ENCODE peak calls at places on chromosomes 7 and 10, in five cellular contexts. Y is prostate gland, F is K562, D is spleen, B is sigmoid colon. W is an unnamed sample.

GRCh38 chr7:39952378-39952777 is 2.3 kb downstream of the CDK13 start:
- DNase-seq in B (no peak), Y (no peak), D (no peak), F (no peak), W (no peak)

GRCh38 chr10:11782793-11783557 is 40.2 kb upstream of the PROSER2 start:
- DNase-seq in F (peak), D (peak), Y (peak), B (no peak), W (no peak)

GRCh38 chr10:70266056-70266455 is 17.7 kb downstream of the NPFFR1 start:
- DNase-seq in B (no peak), F (no peak), D (no peak), Y (no peak), W (no peak)

GRCh38 chr10:68423522-68423921 is 16.4 kb upstream of the RUFY2 start:
- DNase-seq in Y (no peak), B (no peak), F (no peak), D (no peak), W (no peak)

GRCh38 chr10:43059336-43059720 is 17.5 kb upstream of the RET start:
- DNase-seq in B (no peak), D (peak), Y (no peak), F (no peak), W (no peak)

GRCh38 chr7:42661312-42661711 is 250.6 kb downstream of the C7orf25 start:
- DNase-seq in D (no peak), Y (no peak), F (no peak), B (no peak), W (no peak)

GRCh38 chr7:28102778-28103177 is 77.8 kb downstream of the JAZF1 start:
- DNase-seq in F (peak), B (peak), D (no peak), Y (no peak), W (no peak)

GRCh38 chr7:128703605-128704004 is 31.5 kb downstream of the GARIN1A start:
- DNase-seq in D (no peak), B (no peak), Y (no peak), F (no peak), W (no peak)

GRCh38 chr7:151616443-151617213 is 96.9 kb upstream of the RHEB start:
- DNase-seq in Y (no peak), F (no peak), D (no peak), B (no peak), W (no peak)

GRCh38 chr7:1385809-1386622 is 73.3 kb downstream of the MICALL2 start:
- DNase-seq in F (no peak), B (no peak), Y (no peak), D (no peak), W (no peak)

GRCh38 chr7:150778738-150779301 is 21.3 kb downstream of the TMEM176B start:
- DNase-seq in D (peak), F (peak), B (peak), Y (peak), W (peak)

GRCh38 chr7:990352-991005 is 7.5 kb downstream of the CYP2W1 start:
- DNase-seq in Y (no peak), F (no peak), D (no peak), B (no peak), W (no peak)

GRCh38 chr10:13218878-13219277 is 15.3 kb downstream of the UCMA start:
- DNase-seq in Y (no peak), D (no peak), B (peak), F (no peak), W (no peak)

DNA sequence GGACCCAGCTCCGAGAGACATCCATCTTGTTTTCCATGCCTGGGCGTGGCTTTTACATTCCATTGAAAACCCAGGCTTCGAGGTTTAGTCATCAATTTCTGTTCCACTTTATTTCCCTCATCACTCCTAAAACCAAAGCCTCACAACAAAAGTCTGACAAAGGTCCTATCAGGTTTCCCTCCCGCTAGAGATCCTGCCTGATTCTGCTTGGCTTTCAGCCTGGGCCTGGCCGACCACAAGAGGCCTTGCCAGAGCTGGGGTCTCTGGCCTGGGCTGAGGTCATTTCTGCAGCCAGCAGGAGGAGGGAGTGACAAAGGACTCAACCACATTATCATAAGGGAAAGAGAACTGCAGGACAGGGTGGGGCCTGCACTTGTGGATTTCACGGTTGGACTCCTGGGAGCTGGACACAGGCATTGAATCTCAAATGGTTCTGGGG is 167.0 kb downstream of the FANK1 start:
- DNase-seq in Y (no peak), D (no peak), B (no peak), F (no peak), W (no peak)
- TF ChIP-seq CTCF in Y (no peak), D (no peak), B (no peak), F (no peak), W (no peak)

GRCh38 chr10:3780766-3781457 is 4.1 kb downstream of the KLF6 start:
- DNase-seq in B (peak), D (peak), Y (no peak), F (no peak), W (no peak)
- TF ChIP-seq POLR2AphosphoS5 in B (no peak), D (peak), Y (no peak), F (no peak), W (no peak)

GRCh38 chr7:94507962-94508361 is 1.6 kb upstream of the CASD1 start:
- DNase-seq in B (no peak), F (no peak), Y (no peak), D (no peak), W (no peak)

GRCh38 chr7:94510582-94511456 is 1.2 kb downstream of the CASD1 start:
- DNase-seq in Y (peak), F (no peak), D (no peak), B (no peak), W (no peak)

GRCh38 chr7:94511763-94512162 is 2.2 kb downstream of the CASD1 start:
- DNase-seq in Y (no peak), F (no peak), B (no peak), D (no peak), W (no peak)

GRCh38 chr7:94509264-94509878 is at the start of gene CASD1:
- DNase-seq in B (peak), Y (peak), F (peak), D (no peak), W (peak)

GRCh38 chr7:94509879-94510581 is 421 bp downstream of the CASD1 start:
- DNase-seq in D (peak), F (peak), B (peak), Y (peak), W (peak)
- TF ChIP-seq CTCF in D (no peak), F (peak), B (no peak), Y (peak), W (no peak)

GRCh38 chr7:36039671-36040070 is 113.4 kb upstream of the EEPD1 start:
- DNase-seq in Y (no peak), B (no peak), D (no peak), F (no peak), W (no peak)

GRCh38 chr7:36037121-36037662 is 115.9 kb upstream of the EEPD1 start:
- DNase-seq in D (no peak), B (no peak), Y (peak), F (peak), W (peak)

GRCh38 chr7:36040679-36041078 is 112.4 kb upstream of the EEPD1 start:
- DNase-seq in Y (no peak), F (no peak), B (no peak), D (no peak), W (no peak)

GRCh38 chr7:36038063-36038721 is 114.9 kb upstream of the EEPD1 start:
- DNase-seq in Y (no peak), D (no peak), F (no peak), B (no peak), W (no peak)

DNA sequence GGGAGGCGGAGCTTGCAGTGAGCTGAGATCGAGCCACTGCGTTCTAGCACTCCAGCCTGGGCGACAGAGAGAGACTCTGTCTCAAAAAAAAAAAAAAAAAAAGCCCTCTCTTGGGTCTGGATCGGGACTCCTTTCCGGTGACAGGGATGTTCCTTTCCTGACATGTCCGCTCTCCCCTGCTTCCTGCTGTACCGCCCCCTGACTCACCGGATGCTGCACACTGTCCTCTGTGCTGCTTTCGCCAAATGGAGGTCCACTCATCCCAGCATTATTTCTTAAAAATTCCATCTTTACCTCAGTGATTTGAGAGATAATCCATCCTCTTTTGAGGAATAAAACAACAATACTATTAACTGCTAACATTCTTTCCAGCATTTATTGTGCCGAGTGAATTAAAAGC is 113.8 kb upstream of the EEPD1 start:
- DNase-seq in Y (no peak), D (no peak), F (no peak), B (no peak), W (no peak)
- TF ChIP-seq POLR2AphosphoS5 in Y (no peak), D (no peak), F (no peak), B (no peak), W (no peak)

GRCh38 chr7:45162943-45163691 is 5.5 kb downstream of the RAMP3 start:
- DNase-seq in Y (no peak), D (peak), B (peak), F (no peak), W (no peak)
- TF ChIP-seq CTCF in Y (no peak), D (no peak), B (no peak), F (no peak), W (no peak)

W was measured in transverse colon.